ENCODE peak calls at places on chromosomes 4 and X, in ten cellular contexts. O is neural crest cell, Y is fibroblast of the aortic adventitia, V is Right ventricle myocardium inferior, L is D341Med, B is tibial nerve, W is cardiac muscle cell, F is T-helper 17 cell, P is suprapubic skin, I is cardiac fibroblast. A is an unnamed sample.

GRCh38 chr4:78768447-78769177 is 7.5 kb upstream of the BMP2K start:
- DNase-seq in O (no peak), Y (no peak), V (no peak), L (no peak), B (no peak), W (no peak), F (no peak), P (no peak), I (peak; percentile 63), A (no peak)

GRCh38 chr4:16067515-16067914 is 16.3 kb downstream of the PROM1 start:
- DNase-seq in O (no peak), Y (no peak), V (no peak), L (no peak), B (no peak), W (no peak), F (no peak), P (no peak), I (no peak), A (no peak)

GRCh38 chr4:140252144-140252741 is 98.3 kb upstream of the MAML3 start:
- DNase-seq in O (peak; percentile 17), Y (no peak), V (no peak), L (peak; percentile 78), B (no peak), W (no peak), F (no peak), P (no peak), I (no peak), A (no peak)

GRCh38 chrX:53374923-53375322 is 47.5 kb downstream of the SMC1A start:
- DNase-seq in O (no peak), Y (no peak), V (no peak), L (no peak), B (no peak), W (no peak), F (no peak), P (no peak), I (no peak), A (no peak)

GRCh38 chrX:107571296-107571998 is 56.9 kb upstream of the PRPS1 start:
- DNase-seq in O (no peak), Y (peak; percentile 85), V (no peak), L (no peak), B (no peak), W (no peak), F (no peak), P (no peak), I (peak; percentile 89), A (no peak)

GRCh38 chr4:8176547-8177399 is 18.2 kb upstream of the ABLIM2 start:
- DNase-seq in O (peak; percentile 48), Y (peak; percentile 54), V (peak; percentile 78), L (peak; percentile 83), B (no peak), W (peak; percentile 78), F (no peak), P (no peak), I (peak; percentile 74), A (peak; percentile 72)

GRCh38 chr4:186570193-186570996 is 15.0 kb upstream of the MTNR1A start:
- DNase-seq in O (no peak), Y (peak; percentile 46), V (no peak), L (no peak), B (no peak), W (peak; percentile 32), F (no peak), P (no peak), I (peak; percentile 73), A (no peak)

GRCh38 chr4:38152721-38153412 is 192.7 kb downstream of the PTTG2 start:
- DNase-seq in O (no peak), Y (no peak), V (no peak), L (no peak), B (no peak), W (no peak), F (no peak), P (no peak), I (no peak), A (no peak)

GRCh38 chr4:5165419-5166369 is 114.4 kb downstream of the STK32B start:
- DNase-seq in O (no peak), Y (no peak), V (no peak), L (peak; percentile 47), B (no peak), W (peak; percentile 29), F (no peak), P (no peak), I (peak; percentile 35), A (no peak)

GRCh38 chr4:152045781-152046571 is 285.2 kb upstream of the GATB start:
- DNase-seq in O (peak; percentile 47), Y (no peak), V (no peak), L (peak; percentile 86), B (no peak), W (peak; percentile 79), F (no peak), P (no peak), I (no peak), A (peak; percentile 53)

GRCh38 chrX:25002658-25003015 is 13.1 kb downstream of the ARX start:
- DNase-seq in O (no peak), Y (no peak), V (no peak), L (no peak), B (no peak), W (no peak), F (no peak), P (no peak), I (no peak), A (no peak)

GRCh38 chr4:152691761-152692160 is 12.0 kb upstream of the TMEM154 start:
- DNase-seq in O (no peak), Y (no peak), V (no peak), L (no peak), B (no peak), W (no peak), F (no peak), P (no peak), I (no peak), A (no peak)

GRCh38 chr4:22191565-22192301 is 243.2 kb upstream of the KCNIP4 start:
- DNase-seq in O (no peak), Y (peak; percentile 31), V (no peak), L (no peak), B (no peak), W (no peak), F (no peak), P (no peak), I (peak; percentile 11), A (no peak)

GRCh38 chrX:68693481-68694410 is 46.3 kb downstream of the STARD8 start:
- DNase-seq in O (peak; percentile 25), Y (peak; percentile 41), V (peak; percentile 89), L (peak; percentile 21), B (peak; percentile 52), W (peak; percentile 82), F (no peak), P (peak; percentile 84), I (peak; percentile 34), A (no peak)

GRCh38 chr4:139665690-139666529 is at the start of gene MGST2:
- DNase-seq in O (peak; percentile 48), Y (peak; percentile 78), V (peak; percentile 88), L (no peak), B (peak; percentile 60), W (peak; percentile 89), F (no peak), P (peak; percentile 88), I (peak; percentile 72), A (peak; percentile 37)

GRCh38 chr4:41256740-41257256 is at the start of gene UCHL1:
- DNase-seq in O (peak; percentile 89), Y (peak; percentile 84), V (no peak), L (peak; percentile 97), B (no peak), W (peak; percentile 80), F (no peak), P (no peak), I (peak; percentile 80), A (peak; percentile 43)

GRCh38 chr4:165248102-165248501 is 40.7 kb downstream of the KLHL2 start:
- DNase-seq in O (no peak), Y (no peak), V (no peak), L (no peak), B (no peak), W (no peak), F (no peak), P (no peak), I (no peak), A (no peak)

GRCh38 chr4:71184195-71184781 is 154.5 kb upstream of the SLC4A4 start:
- DNase-seq in O (peak; percentile 18), Y (peak; percentile 79), V (no peak), L (peak; percentile 51), B (peak; percentile 79), W (peak; percentile 74), F (no peak), P (no peak), I (peak; percentile 69), A (peak; percentile 30)

GRCh38 chr4:108256538-108256937 is 87.8 kb upstream of the LEF1 start:
- DNase-seq in O (no peak), Y (no peak), V (no peak), L (no peak), B (no peak), W (no peak), F (no peak), P (no peak), I (no peak), A (no peak)

GRCh38 chr4:140092094-140092820 is 61.7 kb downstream of the MAML3 start:
- DNase-seq in O (no peak), Y (no peak), V (peak; percentile 80), L (peak; percentile 45), B (no peak), W (peak; percentile 94), F (no peak), P (peak; percentile 80), I (peak; percentile 32), A (no peak)

GRCh38 chr4:186840222-186840701 is 116.6 kb upstream of the FAT1 start:
- DNase-seq in O (no peak), Y (peak; percentile 76), V (no peak), L (no peak), B (peak; percentile 82), W (no peak), F (no peak), P (no peak), I (peak; percentile 64), A (no peak)

GRCh38 chrX:133609151-133609550 is 193.9 kb upstream of the GPC4 start:
- DNase-seq in O (no peak), Y (no peak), V (no peak), L (no peak), B (no peak), W (no peak), F (no peak), P (no peak), I (no peak), A (no peak)

GRCh38 chrX:12988797-12989196 is 13.9 kb downstream of the TMSB4X start:
- DNase-seq in O (no peak), Y (peak; percentile 80), V (no peak), L (no peak), B (no peak), W (no peak), F (no peak), P (no peak), I (peak; percentile 78), A (no peak)

GRCh38 chr4:113961322-113961698 is 18.1 kb downstream of the ARSJ start:
- DNase-seq in O (no peak), Y (peak; percentile 86), V (no peak), L (no peak), B (no peak), W (no peak), F (no peak), P (no peak), I (peak; percentile 89), A (no peak)

GRCh38 chr4:105550641-105551040 is 1.8 kb upstream of the ARHGEF38 start:
- DNase-seq in O (no peak), Y (no peak), V (no peak), L (no peak), B (no peak), W (no peak), F (no peak), P (no peak), I (peak; percentile 1), A (no peak)

GRCh38 chr4:158327525-158327924 is 117.2 kb downstream of the TMEM144 start:
- DNase-seq in O (no peak), Y (no peak), V (no peak), L (no peak), B (no peak), W (peak; percentile 53), F (no peak), P (no peak), I (no peak), A (no peak)

GRCh38 chrX:84064164-84064563 is 123.8 kb downstream of the RPS6KA6 start:
- DNase-seq in O (no peak), Y (no peak), V (no peak), L (no peak), B (no peak), W (no peak), F (no peak), P (no peak), I (peak; percentile 55), A (no peak)

GRCh38 chr4:168388890-168389289 is 70.3 kb upstream of the DDX60 start:
- DNase-seq in O (no peak), Y (peak; percentile 35), V (no peak), L (no peak), B (no peak), W (no peak), F (no peak), P (no peak), I (peak; percentile 57), A (no peak)